ENCODE peak calls at places on chromosomes 12 and 14, in six cellular contexts. P is IMR-90, W is activated B cell treated with CpG ODN at 0.5 μM for 24 hours, D is adrenal gland, I is A549, T is mammary epithelial cell. M is an unnamed sample.

GRCh38 chr12:110538869-110539622 is 36.9 kb downstream of the RAD9B start:
- DNase-seq in P (no peak), W (no peak), D (no peak), I (no peak), T (no peak), M (no peak)

GRCh38 chr14:75981426-75981825 is 369 bp downstream of the TGFB3 start:
- DNase-seq in P (no peak), W (no peak), D (peak), I (no peak), T (no peak), M (no peak)

GRCh38 chr12:14723763-14724162 is 27.4 kb upstream of the GUCY2C start:
- DNase-seq in P (peak), W (no peak), D (peak), I (peak), T (peak), M (no peak)

GRCh38 chr12:83971781-83972180 is 940.8 kb downstream of the SLC6A15 start:
- DNase-seq in P (no peak), W (no peak), D (no peak), I (no peak), T (no peak), M (no peak)

GRCh38 chr14:83356080-83356479 is 1822.4 kb upstream of the SEL1L start:
- DNase-seq in P (no peak), W (no peak), D (no peak), I (no peak), T (no peak), M (no peak)

GRCh38 chr14:32077081-32078029 is at the start of gene ARHGAP5:
- DNase-seq in P (peak), W (peak), D (peak), I (peak), T (no peak), M (peak)

GRCh38 chr14:30034049-30034635 is 106.5 kb upstream of the PRKD1 start:
- DNase-seq in P (peak), W (no peak), D (no peak), I (no peak), T (no peak), M (no peak)

GRCh38 chr12:51721281-51721940 is 127.1 kb downstream of the FIGNL2 start:
- DNase-seq in P (peak), W (peak), D (peak), I (no peak), T (no peak), M (peak)

GRCh38 chr14:75273272-75274044 is 5.2 kb upstream of the FOS start:
- DNase-seq in P (peak), W (no peak), D (peak), I (no peak), T (peak), M (no peak)

GRCh38 chr12:127745466-127746220 is 521.3 kb upstream of the TMEM132C start:
- DNase-seq in P (no peak), W (no peak), D (no peak), I (no peak), T (no peak), M (no peak)

GRCh38 chr14:54818201-54819133 is 84.2 kb downstream of the GCH1 start:
- DNase-seq in P (peak), W (no peak), D (peak), I (no peak), T (no peak), M (no peak)

GRCh38 chr14:104169005-104169764 is 30.8 kb downstream of the KIF26A start:
- DNase-seq in P (no peak), W (no peak), D (no peak), I (no peak), T (no peak), M (no peak)

DNA sequence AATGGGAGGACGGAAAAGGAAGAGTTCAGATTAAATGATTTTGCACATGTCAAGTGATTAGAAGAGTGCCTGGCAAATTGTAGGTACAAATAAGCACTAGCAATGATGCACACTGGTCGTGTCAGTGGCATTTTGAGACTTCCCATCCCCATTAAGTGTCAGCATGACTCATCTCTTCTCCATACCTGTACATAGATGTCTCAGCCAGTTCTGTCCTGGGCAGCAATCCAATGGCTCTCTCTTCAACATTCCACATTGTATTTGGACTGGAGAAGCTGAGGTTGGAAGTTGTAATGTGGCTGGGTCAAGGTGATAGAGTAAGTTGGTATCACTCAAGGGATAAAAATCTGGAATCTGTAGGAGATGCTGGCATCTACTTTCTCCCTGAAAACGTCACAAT is 742.7 kb downstream of the VRK1 start:
- DNase-seq in P (no peak), W (no peak), D (no peak), I (no peak), T (no peak), M (no peak)
- TF ChIP-seq CTCF in P (no peak), W (no peak), D (no peak), I (no peak), T (no peak), M (no peak)

GRCh38 chr14:86865934-86866333 is 1127.0 kb downstream of the GALC start:
- DNase-seq in P (no peak), W (no peak), D (no peak), I (no peak), T (no peak), M (no peak)
- TF ChIP-seq CTCF in P (no peak), W (no peak), D (no peak), I (no peak), T (no peak), M (no peak)

DNA sequence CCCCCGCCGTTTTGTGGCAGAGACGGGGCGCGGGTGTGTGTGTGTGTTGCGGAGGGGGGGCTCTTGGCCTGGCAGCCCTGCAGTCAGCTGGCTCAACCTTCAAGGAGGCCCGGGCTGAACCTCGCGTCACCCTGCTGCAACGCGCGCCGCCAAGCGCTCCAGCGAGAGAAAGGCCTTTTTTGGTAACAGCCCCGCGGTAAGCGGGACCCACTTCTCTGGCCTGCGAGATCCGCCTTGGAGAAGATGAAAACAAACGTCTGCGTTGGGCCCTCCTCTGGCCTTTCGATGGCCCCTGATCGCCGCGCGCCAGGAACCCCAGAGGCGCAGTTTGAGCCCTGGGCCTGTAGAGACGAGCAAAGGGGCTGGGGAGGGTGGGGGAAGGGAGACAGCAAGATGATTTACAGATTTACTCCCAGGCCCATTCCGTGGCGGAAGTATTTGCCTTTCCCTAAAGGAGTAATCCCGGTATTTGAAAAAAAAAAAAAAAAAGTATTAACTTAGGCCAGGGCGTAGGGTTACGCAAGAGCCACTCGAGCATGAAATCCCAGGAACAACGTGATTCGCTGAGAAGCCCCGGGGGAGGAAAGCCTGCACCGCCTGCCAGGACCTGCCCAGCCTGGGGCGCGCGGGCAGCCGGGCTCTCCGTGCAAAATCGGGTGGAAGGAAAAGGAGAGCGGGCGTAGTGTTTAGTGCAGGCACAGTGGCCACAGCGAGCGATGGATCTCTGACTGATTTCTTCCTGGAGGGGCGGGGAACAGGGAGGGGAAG is 4.5 kb upstream of the IRF2BPL start:
- DNase-seq in P (peak), W (peak), D (peak), I (peak), T (peak), M (peak)
- TF ChIP-seq CTCF in P (peak), W (no peak), D (peak), I (peak), T (no peak), M (no peak)

DNA sequence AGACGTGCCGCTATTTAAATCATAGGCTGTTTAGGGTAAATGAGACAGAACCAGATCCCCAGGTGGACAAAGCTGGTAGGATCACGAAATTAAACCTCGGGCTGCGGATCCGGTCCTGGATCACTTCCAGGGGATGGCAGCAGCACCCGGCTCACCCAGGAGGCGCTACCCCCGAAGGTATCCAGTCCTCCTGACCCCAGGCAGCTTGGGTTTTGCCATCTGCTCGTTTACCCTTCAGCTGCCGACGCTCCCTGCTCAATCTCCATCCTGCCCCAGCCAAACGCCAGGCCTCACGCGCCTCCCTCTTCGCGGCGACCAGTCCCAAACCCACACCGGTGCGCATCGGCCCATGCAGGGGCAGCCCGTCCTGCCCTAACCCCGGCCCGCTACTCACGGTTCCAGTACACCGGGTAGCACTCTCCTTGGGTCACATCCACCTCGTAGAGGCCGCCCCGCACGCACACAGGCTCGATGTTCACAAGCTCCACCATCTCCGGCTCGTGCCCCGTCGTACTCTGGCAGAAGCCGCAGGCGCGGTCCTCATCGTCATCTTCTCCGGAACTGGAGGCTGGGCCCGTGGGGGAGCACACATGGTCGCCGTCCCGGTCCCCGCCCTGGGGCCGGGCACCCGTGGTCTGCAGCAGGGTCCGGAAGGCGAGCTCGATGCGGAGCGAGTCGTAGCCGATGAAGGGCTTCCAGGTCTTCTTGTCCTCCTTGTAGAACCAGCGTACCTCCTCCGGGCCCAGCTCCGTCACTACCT is 1.1 kb downstream of the DDHD1 start:
- DNase-seq in P (peak), W (peak), D (peak), I (peak), T (peak), M (peak)
- TF ChIP-seq CTCF in P (peak), W (no peak), D (peak), I (peak), T (no peak), M (peak)

DNA sequence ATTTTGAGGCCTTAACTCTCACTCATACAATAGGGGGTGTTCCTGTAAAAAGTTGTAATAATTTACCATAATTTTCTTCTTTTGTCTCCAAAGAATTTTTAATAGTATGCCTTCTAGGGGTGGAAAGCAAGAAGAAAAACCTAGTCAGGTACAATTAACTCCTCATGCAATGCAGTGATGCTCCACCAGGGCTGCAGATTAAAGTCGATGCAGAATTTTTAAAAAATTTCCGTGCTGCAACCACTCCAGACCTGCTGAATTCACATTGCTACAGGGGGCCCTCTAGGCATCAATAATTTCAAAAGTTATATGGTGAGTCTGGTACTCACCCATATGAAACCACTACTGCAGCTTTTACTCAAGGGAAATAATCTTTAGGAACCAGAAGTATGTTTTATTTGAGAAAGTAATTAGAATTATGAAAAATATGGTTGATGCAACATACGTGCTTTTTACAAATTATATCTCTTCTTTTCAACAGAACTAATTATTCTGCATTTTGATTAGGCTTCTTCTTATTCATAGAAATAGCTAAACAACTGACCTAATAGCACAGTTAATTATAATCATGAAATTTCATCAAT is 353.2 kb downstream of the BCAT1 start:
- DNase-seq in P (peak), W (no peak), D (no peak), I (peak), T (no peak), M (no peak)
- TF ChIP-seq CTCF in P (peak), W (no peak), D (peak), I (no peak), T (peak), M (peak)

M was measured in progenitor cell of endocrine pancreas.